ENCODE peak calls at places on chromosomes 11 and 22, in eight cellular contexts. S is NCI-H524; R is brain microvascular endothelial cell; Z is neuronal stem cell; V is stimulated activated CD8-positive, alpha-beta memory T cell treated with anti-CD3 and anti-CD28 coated beads, Interleukin-2, amount 100 ng/mL, for 1 hour; B is HFFc6; C is DMS53; N is PC-9. U is an unnamed sample.

GRCh38 chr11:115963170-115963569 is 459.0 kb upstream of the CADM1 start:
- DNase-seq in S (peak), R (no peak), Z (no peak), V (no peak), B (no peak), C (peak), N (no peak), U (no peak)

GRCh38 chr11:7422544-7423331 is 62.6 kb upstream of the OLFML1 start:
- DNase-seq in S (no peak), R (no peak), Z (no peak), V (no peak), B (no peak), C (no peak), N (no peak), U (no peak)

GRCh38 chr11:108890482-108891092 is 225.7 kb downstream of the DDX10 start:
- DNase-seq in S (no peak), R (no peak), Z (no peak), V (no peak), B (no peak), C (no peak), N (no peak), U (no peak)

GRCh38 chr11:60343094-60343704 is 16.1 kb downstream of the MS4A6E start:
- DNase-seq in S (peak), R (peak), Z (no peak), V (no peak), B (no peak), C (peak), N (no peak), U (no peak)

GRCh38 chr11:12502041-12502440 is 124.7 kb downstream of the PARVA start:
- DNase-seq in S (no peak), R (no peak), Z (no peak), V (no peak), B (peak), C (no peak), N (no peak), U (no peak)

GRCh38 chr22:50018608-50019291 is 6.2 kb upstream of the IL17REL start:
- DNase-seq in S (no peak), R (no peak), Z (no peak), V (no peak), B (no peak), C (no peak), N (no peak), U (no peak)

GRCh38 chr22:29272624-29273023 is 4.6 kb downstream of the EWSR1 start:
- DNase-seq in S (no peak), R (no peak), Z (no peak), V (no peak), B (no peak), C (no peak), N (no peak), U (no peak)

GRCh38 chr11:87878373-87878779 is 296.9 kb downstream of the RAB38 start:
- DNase-seq in S (peak), R (peak), Z (no peak), V (no peak), B (peak), C (peak), N (no peak), U (no peak)

GRCh38 chr11:66868726-66869291 is 11.9 kb downstream of the LRFN4 start:
- DNase-seq in S (peak), R (no peak), Z (peak), V (peak), B (no peak), C (peak), N (peak), U (no peak)

GRCh38 chr11:121794671-121795070 is 321.3 kb downstream of the BLID start:
- DNase-seq in S (no peak), R (no peak), Z (no peak), V (no peak), B (no peak), C (no peak), N (peak), U (no peak)

GRCh38 chr11:69249641-69250502 is 44.1 kb upstream of the MYEOV start:
- DNase-seq in S (no peak), R (peak), Z (no peak), V (no peak), B (no peak), C (no peak), N (peak), U (no peak)

GRCh38 chr11:128342511-128343133 is 244.7 kb downstream of the ETS1 start:
- DNase-seq in S (peak), R (peak), Z (no peak), V (no peak), B (no peak), C (peak), N (peak), U (peak)

GRCh38 chr22:23220485-23221350 is 40.4 kb downstream of the BCR start:
- DNase-seq in S (peak), R (no peak), Z (no peak), V (no peak), B (no peak), C (peak), N (peak), U (peak)

GRCh38 chr11:116281173-116282160 is 491.3 kb downstream of the BUD13 start:
- DNase-seq in S (no peak), R (no peak), Z (no peak), V (no peak), B (no peak), C (peak), N (no peak), U (no peak)

GRCh38 chr22:23970816-23971482 is 3.3 kb downstream of the DDT start:
- DNase-seq in S (no peak), R (no peak), Z (no peak), V (no peak), B (no peak), C (no peak), N (no peak), U (no peak)

GRCh38 chr11:111229604-111230003 is 15.9 kb upstream of the POU2AF2 start:
- DNase-seq in S (no peak), R (no peak), Z (no peak), V (no peak), B (no peak), C (no peak), N (peak), U (peak)

GRCh38 chr11:2533642-2534115 is 88.9 kb downstream of the KCNQ1 start:
- DNase-seq in S (no peak), R (peak), Z (peak), V (no peak), B (peak), C (peak), N (peak), U (peak)

GRCh38 chr22:24133187-24133965 is 47.9 kb upstream of the SUSD2 start:
- DNase-seq in S (peak), R (no peak), Z (no peak), V (no peak), B (no peak), C (no peak), N (no peak), U (peak)

GRCh38 chr11:33730716-33731115 is 5.5 kb downstream of the CD59 start:
- DNase-seq in S (no peak), R (no peak), Z (no peak), V (no peak), B (no peak), C (no peak), N (no peak), U (no peak)

GRCh38 chr22:20249797-20250354 is 18.2 kb downstream of the RTN4R start:
- DNase-seq in S (peak), R (no peak), Z (no peak), V (no peak), B (no peak), C (no peak), N (no peak), U (no peak)

GRCh38 chr11:10323793-10324170 is 18.9 kb downstream of the ADM start:
- DNase-seq in S (no peak), R (peak), Z (no peak), V (no peak), B (no peak), C (no peak), N (no peak), U (no peak)

GRCh38 chr11:12478743-12479142 is 101.4 kb downstream of the PARVA start:
- DNase-seq in S (no peak), R (no peak), Z (no peak), V (no peak), B (peak), C (no peak), N (no peak), U (no peak)

GRCh38 chr11:58574851-58575250 is 805 bp downstream of the LPXN start:
- DNase-seq in S (no peak), R (no peak), Z (no peak), V (no peak), B (peak), C (no peak), N (no peak), U (no peak)

GRCh38 chr11:72814831-72815618 is 814 bp downstream of the ATG16L2 start:
- DNase-seq in S (peak), R (peak), Z (no peak), V (no peak), B (peak), C (peak), N (peak), U (peak)

GRCh38 chr11:47413908-47414684 is 5.7 kb downstream of the SLC39A13 start:
- DNase-seq in S (no peak), R (peak), Z (no peak), V (no peak), B (no peak), C (no peak), N (no peak), U (no peak)

GRCh38 chr11:68412593-68413475 is 47.7 kb upstream of the PPP6R3 start:
- DNase-seq in S (no peak), R (no peak), Z (no peak), V (no peak), B (peak), C (no peak), N (no peak), U (no peak)

GRCh38 chr22:37643225-37643847 is 3.9 kb downstream of the SH3BP1 start:
- DNase-seq in S (peak), R (peak), Z (peak), V (peak), B (peak), C (peak), N (peak), U (peak)

GRCh38 chr22:28479912-28480311 is 199.7 kb downstream of the TTC28 start:
- DNase-seq in S (no peak), R (no peak), Z (no peak), V (no peak), B (no peak), C (no peak), N (no peak), U (no peak)

GRCh38 chr22:25183959-25184619 is 15.6 kb upstream of the CRYBB3 start:
- DNase-seq in S (no peak), R (no peak), Z (no peak), V (no peak), B (no peak), C (no peak), N (no peak), U (no peak)

GRCh38 chr11:68009391-68010000 is 631 bp upstream of the ALDH3B1 start:
- DNase-seq in S (no peak), R (peak), Z (no peak), V (no peak), B (peak), C (peak), N (peak), U (peak)

GRCh38 chr22:42961815-42962214 is 53.1 kb downstream of the PACSIN2 start:
- DNase-seq in S (no peak), R (no peak), Z (no peak), V (no peak), B (no peak), C (no peak), N (no peak), U (no peak)

GRCh38 chr11:117457031-117457785 is 129.6 kb downstream of the CEP164 start:
- DNase-seq in S (peak), R (no peak), Z (no peak), V (no peak), B (no peak), C (peak), N (no peak), U (no peak)

GRCh38 chr11:66336234-66337102 is at the start of gene RIN1:
- DNase-seq in S (peak), R (peak), Z (no peak), V (no peak), B (peak), C (peak), N (peak), U (no peak)

GRCh38 chr11:129596361-129596760 is 219.3 kb upstream of the TMEM45B start:
- DNase-seq in S (no peak), R (no peak), Z (no peak), V (no peak), B (no peak), C (no peak), N (no peak), U (no peak)

GRCh38 chr11:70456921-70457532 is 58.7 kb downstream of the CTTN start:
- DNase-seq in S (no peak), R (peak), Z (no peak), V (no peak), B (peak), C (peak), N (no peak), U (peak)

GRCh38 chr22:22404598-22405284 is 103.8 kb downstream of the ZNF280B start:
- DNase-seq in S (no peak), R (no peak), Z (no peak), V (no peak), B (no peak), C (no peak), N (no peak), U (no peak)

GRCh38 chr11:110128161-110128560 is 35.0 kb downstream of the ZC3H12C start:
- DNase-seq in S (peak), R (peak), Z (peak), V (no peak), B (no peak), C (no peak), N (no peak), U (no peak)

GRCh38 chr11:126426820-126427749 is 71.6 kb downstream of the ST3GAL4 start:
- DNase-seq in S (no peak), R (no peak), Z (no peak), V (no peak), B (no peak), C (no peak), N (no peak), U (peak)

U was measured in GDM1.